ENCODE peak calls at places on chromosomes 6 and 20, in four cellular contexts. N, K, F and H are unnamed samples.

GRCh38 chr6:166460473-166461437 is 78.0 kb upstream of the MPC1 start:
- DNase-seq in N (no peak), F (no peak), K (no peak), H (no peak)

GRCh38 chr6:91720323-91720722 is 1133.5 kb upstream of the MAP3K7 start:
- DNase-seq in K (no peak), F (no peak), N (no peak), H (no peak)

GRCh38 chr6:156697224-156697623 is 80.0 kb upstream of the ARID1B start:
- DNase-seq in F (no peak), N (no peak), K (no peak), H (no peak)

GRCh38 chr6:6006428-6007310 is at the start of gene NRN1:
- DNase-seq in N (no peak), F (peak; percentile 23), K (no peak), H (no peak)

GRCh38 chr20:43722153-43722505 is 4.7 kb downstream of the GTSF1L start:
- DNase-seq in N (peak; percentile 27), F (no peak), K (no peak), H (no peak)

GRCh38 chr20:24756292-24757025 is 192.6 kb upstream of the CST7 start:
- DNase-seq in F (no peak), K (no peak), N (no peak), H (no peak)

GRCh38 chr6:124670801-124671200 is 291.4 kb upstream of the RNF217 start:
- DNase-seq in K (no peak), F (no peak), N (no peak), H (no peak)

GRCh38 chr20:9214676-9215075 is 145.8 kb downstream of the PLCB4 start:
- DNase-seq in N (no peak), F (peak; percentile 67), K (no peak), H (no peak)

GRCh38 chr6:2885967-2886731 is 17.0 kb downstream of the SERPINB9 start:
- DNase-seq in N (no peak), K (no peak), F (no peak), H (no peak)

GRCh38 chr6:143536461-143536865 is 24.9 kb upstream of the FUCA2 start:
- DNase-seq in N (peak; percentile 33), F (peak; percentile 35), K (peak; percentile 28), H (peak; percentile 67)

GRCh38 chr6:84284428-84285033 is 57.1 kb upstream of the CEP162 start:
- DNase-seq in K (no peak), F (no peak), N (no peak), H (no peak)